ENCODE peak calls at places on chromosomes 16 and 17, in ten cellular contexts. V is tibial nerve, Y is esophagus muscularis mucosa, R is ovary, A is sigmoid colon, L is stomach, G is A549, C is GM12878, W is H1, J is transverse colon. H is an unnamed sample.

GRCh38 chr17:40471856-40472732 is 28.8 kb downstream of the IGFBP4 start:
- DNase-seq in V (no peak), Y (no peak), R (no peak), A (no peak), L (no peak), G (peak; percentile 72), C (no peak), W (no peak), J (no peak), H (no peak)

GRCh38 chr16:48182979-48183537 is 27.3 kb upstream of the ABCC12 start:
- DNase-seq in V (no peak), Y (no peak), R (no peak), A (peak; percentile 24), L (no peak), G (no peak), C (peak; percentile 61), W (no peak), J (no peak), H (no peak)

GRCh38 chr17:10649031-10649430 is 8.1 kb downstream of the MYH3 start:
- DNase-seq in V (no peak), Y (no peak), R (no peak), A (no peak), L (no peak), G (no peak), C (no peak), W (no peak), J (no peak), H (no peak)

GRCh38 chr17:39243155-39243554 is 17.4 kb upstream of the STAC2 start:
- DNase-seq in V (no peak), Y (no peak), R (no peak), A (peak; percentile 37), L (no peak), G (no peak), C (no peak), W (no peak), J (no peak), H (no peak)

GRCh38 chr17:3965123-3965800 is 1.0 kb upstream of the ATP2A3 start:
- DNase-seq in V (peak; percentile 31), Y (no peak), R (no peak), A (no peak), L (peak; percentile 83), G (peak; percentile 83), C (peak; percentile 33), W (no peak), J (peak; percentile 91), H (no peak)

GRCh38 chr16:85172465-85173071 is 60.3 kb upstream of the CIBAR2 start:
- DNase-seq in V (no peak), Y (no peak), R (peak; percentile 50), A (no peak), L (no peak), G (peak; percentile 62), C (no peak), W (no peak), J (no peak), H (no peak)

GRCh38 chr17:42795061-42795460 is 3.4 kb downstream of the COA3 start:
- DNase-seq in V (no peak), Y (no peak), R (no peak), A (no peak), L (no peak), G (no peak), C (no peak), W (no peak), J (no peak), H (no peak)

GRCh38 chr16:11585460-11586374 is 1.0 kb downstream of the LITAF start:
- DNase-seq in V (no peak), Y (no peak), R (peak; percentile 50), A (no peak), L (peak; percentile 42), G (peak; percentile 42), C (no peak), W (no peak), J (peak; percentile 51), H (no peak)

GRCh38 chr16:60181542-60181941 is 1447.4 kb upstream of the GOT2 start:
- DNase-seq in V (no peak), Y (no peak), R (no peak), A (no peak), L (no peak), G (no peak), C (no peak), W (no peak), J (no peak), H (no peak)

GRCh38 chr16:66265556-66266133 is 100.8 kb upstream of the CDH5 start:
- DNase-seq in V (no peak), Y (no peak), R (no peak), A (peak; percentile 41), L (no peak), G (no peak), C (no peak), W (no peak), J (no peak), H (peak; percentile 50)

GRCh38 chr16:54000361-54000760 is 286.2 kb downstream of the IRX3 start:
- DNase-seq in V (no peak), Y (no peak), R (no peak), A (no peak), L (no peak), G (no peak), C (no peak), W (no peak), J (no peak), H (no peak)

GRCh38 chr17:41360291-41360995 is 9.2 kb downstream of the KRT33B start:
- DNase-seq in V (no peak), Y (peak; percentile 72), R (no peak), A (no peak), L (no peak), G (no peak), C (no peak), W (no peak), J (no peak), H (no peak)

GRCh38 chr16:69481901-69482341 is 57.5 kb downstream of the CYB5B start:
- DNase-seq in V (peak; percentile 73), Y (peak; percentile 92), R (peak; percentile 60), A (peak; percentile 92), L (peak; percentile 91), G (no peak), C (no peak), W (no peak), J (peak; percentile 31), H (peak; percentile 93)

GRCh38 chr17:73478768-73479424 is 165.3 kb downstream of the SDK2 start:
- DNase-seq in V (no peak), Y (no peak), R (no peak), A (no peak), L (no peak), G (peak; percentile 26), C (no peak), W (no peak), J (no peak), H (no peak)
- TF ChIP-seq CTCF in V (no peak), Y (no peak), R (no peak), A (no peak), L (no peak), G (peak; percentile 34), C (no peak), W (peak; percentile 73), J (no peak), H (no peak)

GRCh38 chr17:62787358-62787757 is 20.8 kb downstream of the MARCHF10 start:
- DNase-seq in V (no peak), Y (no peak), R (no peak), A (no peak), L (no peak), G (no peak), C (no peak), W (no peak), J (no peak), H (no peak)
- TF ChIP-seq EP300 in V (no peak), Y (no peak), R (no peak), A (no peak), L (no peak), G (no peak), C (no peak), W (no peak), J (no peak), H (no peak)

GRCh38 chr17:77771145-77771544 is 187.4 kb upstream of the TNRC6C start:
- DNase-seq in V (no peak), Y (no peak), R (no peak), A (no peak), L (no peak), G (no peak), C (no peak), W (no peak), J (no peak), H (no peak)

GRCh38 chr17:77771587-77771986 is 186.9 kb upstream of the TNRC6C start:
- DNase-seq in V (no peak), Y (no peak), R (no peak), A (no peak), L (no peak), G (no peak), C (no peak), W (no peak), J (no peak), H (no peak)

GRCh38 chr17:77772899-77773358 is 185.6 kb upstream of the TNRC6C start:
- DNase-seq in V (no peak), Y (no peak), R (no peak), A (no peak), L (no peak), G (no peak), C (no peak), W (no peak), J (no peak), H (no peak)

GRCh38 chr17:77771998-77772397 is 186.5 kb upstream of the TNRC6C start:
- DNase-seq in V (no peak), Y (no peak), R (no peak), A (no peak), L (no peak), G (no peak), C (no peak), W (no peak), J (no peak), H (no peak)

DNA sequence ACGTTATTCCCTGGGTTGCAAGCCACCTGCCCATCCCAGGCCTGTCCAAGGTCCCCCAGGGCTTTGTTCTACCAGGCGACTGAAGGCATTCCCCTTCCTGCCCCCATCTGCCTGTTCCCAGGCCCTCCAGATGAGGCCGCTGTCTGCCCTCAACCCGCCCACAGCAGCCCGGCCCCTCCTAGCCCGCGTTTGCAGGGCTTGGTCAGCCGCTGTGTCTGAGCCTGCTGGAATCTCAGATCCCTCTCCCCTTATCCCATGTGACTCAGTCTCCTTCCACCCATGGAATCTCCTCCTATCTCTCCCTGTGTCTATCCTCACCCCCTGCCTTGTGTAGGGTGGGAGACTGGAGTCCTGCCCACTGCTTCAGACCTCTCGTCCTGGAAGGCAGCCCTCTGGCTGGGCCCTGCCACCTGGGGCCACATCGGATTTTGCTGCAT is 186.0 kb upstream of the TNRC6C start:
- DNase-seq in V (peak; percentile 46), Y (no peak), R (no peak), A (no peak), L (peak; percentile 64), G (peak; percentile 60), C (no peak), W (peak; percentile 38), J (peak; percentile 69), H (no peak)
- TF ChIP-seq CTCF in V (peak; percentile 63), Y (peak; percentile 67), R (no peak), A (peak; percentile 44), L (peak; percentile 28), G (peak; percentile 52), C (peak; percentile 79), W (peak; percentile 87), J (peak; percentile 66), H (peak; percentile 43)

DNA sequence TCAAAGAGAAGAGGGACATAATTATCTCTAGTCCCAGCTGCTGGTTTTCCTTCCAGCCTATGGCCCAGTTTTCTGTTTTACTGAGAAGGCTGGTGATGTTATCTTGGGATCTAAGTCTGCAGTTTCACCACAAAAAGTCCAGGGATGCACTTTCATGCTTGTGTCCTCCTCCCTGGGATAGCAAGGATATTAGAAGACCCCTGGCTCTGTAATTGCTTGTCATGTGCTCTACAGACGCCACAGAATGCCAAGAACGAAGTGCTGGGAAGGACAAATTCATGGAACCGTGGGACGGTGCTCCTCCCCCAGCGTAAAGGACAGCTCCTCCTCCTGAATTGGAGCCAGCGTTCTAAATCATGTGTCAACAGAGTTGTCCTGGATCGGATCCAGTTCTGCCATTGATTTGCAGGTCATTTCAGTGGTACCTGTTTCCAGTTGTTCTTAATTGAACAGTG is 8.6 kb downstream of the MAPT start:
- DNase-seq in V (no peak), Y (no peak), R (no peak), A (no peak), L (peak; percentile 61), G (peak; percentile 28), C (no peak), W (no peak), J (no peak), H (peak; percentile 71)
- TF ChIP-seq EP300 in V (no peak), Y (no peak), R (no peak), A (no peak), L (no peak), G (no peak), C (no peak), W (no peak), J (no peak), H (no peak)